ENCODE peak calls at places on chromosomes 4 and X, in eight cellular contexts. One of them, this sample, is unnamed.

GRCh38 chrX:12308420-12308819 is 170.1 kb downstream of the FRMPD4 start:
- DNase-seq in endothelial cell of umbilical vein: no peak
- DNase-seq in GM12878: no peak
- DNase-seq in fibroblast of lung: no peak
- DNase-seq in sigmoid colon: peak; percentile 77
- DNase-seq in A549: no peak
- DNase-seq in brain microvascular endothelial cell: no peak
- DNase-seq in IMR-90: no peak
- DNase-seq in this sample: no peak

GRCh38 chr4:98601719-98602118 is 56.7 kb downstream of the TSPAN5 start:
- DNase-seq in brain microvascular endothelial cell: peak; percentile 48
- DNase-seq in sigmoid colon: no peak
- DNase-seq in endothelial cell of umbilical vein: peak; percentile 29
- DNase-seq in fibroblast of lung: no peak
- DNase-seq in A549: no peak
- DNase-seq in IMR-90: no peak
- DNase-seq in GM12878: no peak
- DNase-seq in this sample: peak; percentile 42

GRCh38 chr4:71713611-71714203 is 70.2 kb downstream of the GC start:
- DNase-seq in fibroblast of lung: peak; percentile 52
- DNase-seq in brain microvascular endothelial cell: no peak
- DNase-seq in sigmoid colon: no peak
- DNase-seq in endothelial cell of umbilical vein: peak; percentile 45
- DNase-seq in A549: no peak
- DNase-seq in IMR-90: peak; percentile 77
- DNase-seq in GM12878: no peak
- DNase-seq in this sample: peak; percentile 38

GRCh38 chrX:41558531-41558930 is 111.4 kb downstream of the NYX start:
- DNase-seq in brain microvascular endothelial cell: no peak
- DNase-seq in IMR-90: peak; percentile 47
- DNase-seq in A549: peak; percentile 14
- DNase-seq in endothelial cell of umbilical vein: peak; percentile 34
- DNase-seq in GM12878: no peak
- DNase-seq in fibroblast of lung: no peak
- DNase-seq in sigmoid colon: no peak
- DNase-seq in this sample: no peak

GRCh38 chr4:25783943-25784342 is 78.8 kb downstream of the SEL1L3 start:
- DNase-seq in sigmoid colon: no peak
- DNase-seq in IMR-90: no peak
- DNase-seq in A549: no peak
- DNase-seq in brain microvascular endothelial cell: no peak
- DNase-seq in GM12878: no peak
- DNase-seq in fibroblast of lung: no peak
- DNase-seq in endothelial cell of umbilical vein: no peak
- DNase-seq in this sample: no peak

GRCh38 chrX:120140293-120140981 is 18.0 kb upstream of the RHOXF2 start:
- DNase-seq in IMR-90: no peak
- DNase-seq in GM12878: no peak
- DNase-seq in endothelial cell of umbilical vein: no peak
- DNase-seq in fibroblast of lung: no peak
- DNase-seq in A549: no peak
- DNase-seq in brain microvascular endothelial cell: no peak
- DNase-seq in sigmoid colon: no peak
- DNase-seq in this sample: no peak

GRCh38 chr4:84966382-84967291 is at the start of gene WDFY3:
- DNase-seq in endothelial cell of umbilical vein: peak; percentile 85
- DNase-seq in GM12878: no peak
- DNase-seq in brain microvascular endothelial cell: peak; percentile 89
- DNase-seq in sigmoid colon: peak; percentile 94
- DNase-seq in A549: peak; percentile 82
- DNase-seq in fibroblast of lung: peak; percentile 89
- DNase-seq in IMR-90: peak; percentile 89
- DNase-seq in this sample: peak; percentile 80

GRCh38 chr4:150136481-150136880 is 58.2 kb downstream of the DCLK2 start:
- DNase-seq in GM12878: no peak
- DNase-seq in A549: no peak
- DNase-seq in brain microvascular endothelial cell: peak; percentile 55
- DNase-seq in IMR-90: peak; percentile 76
- DNase-seq in fibroblast of lung: peak; percentile 86
- DNase-seq in endothelial cell of umbilical vein: no peak
- DNase-seq in sigmoid colon: no peak
- DNase-seq in this sample: peak; percentile 85

GRCh38 chrX:41870719-41871151 is 52.6 kb downstream of the CASK start:
- DNase-seq in A549: no peak
- DNase-seq in sigmoid colon: no peak
- DNase-seq in IMR-90: no peak
- DNase-seq in endothelial cell of umbilical vein: no peak
- DNase-seq in brain microvascular endothelial cell: no peak
- DNase-seq in GM12878: no peak
- DNase-seq in fibroblast of lung: no peak
- DNase-seq in this sample: no peak

GRCh38 chr4:144174401-144175067 is 34.0 kb upstream of the GYPA start:
- DNase-seq in IMR-90: peak; percentile 59
- DNase-seq in sigmoid colon: no peak
- DNase-seq in endothelial cell of umbilical vein: peak; percentile 77
- DNase-seq in fibroblast of lung: peak; percentile 58
- DNase-seq in GM12878: peak; percentile 16
- DNase-seq in brain microvascular endothelial cell: peak; percentile 49
- DNase-seq in A549: peak; percentile 1
- DNase-seq in this sample: peak; percentile 43

GRCh38 chr4:90641856-90642599 is 514.8 kb downstream of the CCSER1 start:
- DNase-seq in brain microvascular endothelial cell: no peak
- DNase-seq in A549: no peak
- DNase-seq in GM12878: no peak
- DNase-seq in fibroblast of lung: no peak
- DNase-seq in sigmoid colon: no peak
- DNase-seq in endothelial cell of umbilical vein: no peak
- DNase-seq in IMR-90: no peak
- DNase-seq in this sample: no peak

GRCh38 chr4:61202638-61203495 is 2.7 kb downstream of the ADGRL3 start:
- DNase-seq in fibroblast of lung: peak; percentile 11
- DNase-seq in IMR-90: no peak
- DNase-seq in sigmoid colon: no peak
- DNase-seq in endothelial cell of umbilical vein: no peak
- DNase-seq in A549: no peak
- DNase-seq in GM12878: no peak
- DNase-seq in brain microvascular endothelial cell: peak; percentile 37
- DNase-seq in this sample: no peak

GRCh38 chrX:71872542-71873458 is 37.8 kb upstream of the NHSL2 start:
- DNase-seq in sigmoid colon: no peak
- DNase-seq in fibroblast of lung: no peak
- DNase-seq in brain microvascular endothelial cell: no peak
- DNase-seq in GM12878: no peak
- DNase-seq in IMR-90: no peak
- DNase-seq in A549: no peak
- DNase-seq in endothelial cell of umbilical vein: no peak
- DNase-seq in this sample: no peak

GRCh38 chr4:123417813-123418212 is 21.2 kb downstream of the SPRY1 start:
- DNase-seq in sigmoid colon: no peak
- DNase-seq in endothelial cell of umbilical vein: no peak
- DNase-seq in fibroblast of lung: no peak
- DNase-seq in GM12878: no peak
- DNase-seq in brain microvascular endothelial cell: no peak
- DNase-seq in A549: no peak
- DNase-seq in IMR-90: no peak
- DNase-seq in this sample: no peak

DNA sequence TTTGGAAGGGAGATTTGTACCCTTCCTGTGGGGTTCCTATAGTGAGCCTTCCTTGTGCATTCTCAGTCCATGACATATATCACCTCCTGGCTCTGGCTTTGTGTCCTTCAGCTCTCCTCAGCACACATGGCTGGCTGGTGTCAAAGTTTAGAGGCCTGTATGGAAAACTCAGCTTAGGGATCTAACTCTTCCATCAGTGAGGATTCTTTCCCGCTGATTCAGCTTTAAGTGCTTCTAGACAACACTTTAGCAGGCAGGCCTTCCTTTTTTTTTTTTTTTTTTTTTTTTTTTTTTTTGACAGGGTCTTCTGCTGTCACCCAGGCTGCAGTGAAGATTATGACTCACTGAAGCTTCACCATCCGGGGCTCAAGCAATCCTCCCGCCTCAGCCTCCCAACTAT is 84.2 kb downstream of the NPNT start:
- DNase-seq in fibroblast of lung: peak; percentile 23
- DNase-seq in brain microvascular endothelial cell: no peak
- DNase-seq in IMR-90: no peak
- DNase-seq in A549: no peak
- DNase-seq in GM12878: no peak
- DNase-seq in endothelial cell of umbilical vein: no peak
- DNase-seq in sigmoid colon: no peak
- DNase-seq in this sample: no peak
- H3K27ac ChIP-seq in fibroblast of lung: peak overlapping the region; percentile 56
- H3K27ac ChIP-seq in brain microvascular endothelial cell: no peak overlapping the region
- H3K27ac ChIP-seq in IMR-90: no peak overlapping the region
- H3K27ac ChIP-seq in A549: no peak overlapping the region
- H3K27ac ChIP-seq in GM12878: no peak overlapping the region
- H3K27ac ChIP-seq in endothelial cell of umbilical vein: no peak overlapping the region
- H3K27ac ChIP-seq in sigmoid colon: no peak overlapping the region
- H3K27ac ChIP-seq in this sample: no peak overlapping the region

DNA sequence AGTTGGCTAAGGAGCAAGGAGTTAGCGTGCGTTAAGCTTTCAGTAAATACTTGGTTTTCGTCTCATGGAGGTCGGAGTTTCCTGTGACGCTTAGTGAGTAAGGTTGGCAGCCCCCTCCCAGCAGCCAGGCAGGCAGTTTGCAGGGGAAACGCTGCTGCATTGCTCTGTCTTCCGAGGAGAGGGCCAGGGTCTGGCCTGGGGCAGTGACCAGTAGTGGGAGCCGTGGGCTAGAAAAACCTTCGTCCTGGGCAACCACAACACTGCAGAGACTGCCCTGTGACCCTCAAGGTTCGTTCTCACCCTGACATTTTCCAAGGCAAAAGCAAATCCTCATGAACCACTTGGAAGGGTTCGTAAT is 432 bp downstream of the TMEM175 start:
- DNase-seq in endothelial cell of umbilical vein: no peak
- DNase-seq in sigmoid colon: no peak
- DNase-seq in GM12878: no peak
- DNase-seq in brain microvascular endothelial cell: no peak
- DNase-seq in A549: no peak
- DNase-seq in IMR-90: peak; percentile 23
- DNase-seq in fibroblast of lung: no peak
- DNase-seq in this sample: peak; percentile 32
- TF ChIP-seq CTCF in endothelial cell of umbilical vein: no peak
- TF ChIP-seq CTCF in sigmoid colon: no peak
- TF ChIP-seq CTCF in GM12878: no peak
- TF ChIP-seq CTCF in brain microvascular endothelial cell: peak; percentile 42
- TF ChIP-seq CTCF in A549: no peak
- TF ChIP-seq CTCF in IMR-90: peak; percentile 2
- TF ChIP-seq CTCF in fibroblast of lung: no peak
- TF ChIP-seq CTCF in this sample: no peak

GRCh38 chrX:14010566-14010965 is 19.1 kb downstream of the GEMIN8 start:
- DNase-seq in A549: no peak
- DNase-seq in brain microvascular endothelial cell: no peak
- DNase-seq in IMR-90: no peak
- DNase-seq in sigmoid colon: no peak
- DNase-seq in fibroblast of lung: peak; percentile 8
- DNase-seq in GM12878: no peak
- DNase-seq in endothelial cell of umbilical vein: no peak
- DNase-seq in this sample: no peak
- H3K27ac ChIP-seq in A549: no peak overlapping the region
- H3K27ac ChIP-seq in brain microvascular endothelial cell: no peak overlapping the region
- H3K27ac ChIP-seq in IMR-90: no peak overlapping the region
- H3K27ac ChIP-seq in sigmoid colon: no peak overlapping the region
- H3K27ac ChIP-seq in fibroblast of lung: no peak overlapping the region
- H3K27ac ChIP-seq in GM12878: no peak overlapping the region
- H3K27ac ChIP-seq in endothelial cell of umbilical vein: no peak overlapping the region
- H3K27ac ChIP-seq in this sample: no peak overlapping the region

DNA sequence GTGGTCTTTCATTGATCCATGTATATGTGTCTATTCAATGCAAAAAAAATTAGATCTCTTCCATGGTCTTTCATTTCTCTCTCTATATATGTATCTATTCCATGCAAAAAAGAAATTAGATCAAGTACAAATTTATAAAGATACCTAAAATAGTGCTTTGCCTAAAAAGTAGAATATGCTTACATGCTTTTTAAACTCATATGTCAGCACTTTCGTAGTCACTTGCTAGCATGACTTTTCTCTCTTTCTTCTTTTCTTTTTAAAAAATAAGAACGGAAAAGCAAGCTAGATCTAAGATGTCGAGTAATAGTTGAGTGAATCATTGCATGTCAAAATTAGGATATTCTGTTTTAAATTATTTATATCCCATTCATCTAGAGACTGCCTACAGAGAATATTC is 50.9 kb downstream of the PKD2 start:
- DNase-seq in GM12878: no peak
- DNase-seq in sigmoid colon: no peak
- DNase-seq in endothelial cell of umbilical vein: no peak
- DNase-seq in IMR-90: no peak
- DNase-seq in brain microvascular endothelial cell: no peak
- DNase-seq in A549: no peak
- DNase-seq in fibroblast of lung: no peak
- DNase-seq in this sample: no peak
- TF ChIP-seq CTCF in GM12878: no peak
- TF ChIP-seq CTCF in sigmoid colon: no peak
- TF ChIP-seq CTCF in endothelial cell of umbilical vein: no peak
- TF ChIP-seq CTCF in IMR-90: no peak
- TF ChIP-seq CTCF in brain microvascular endothelial cell: no peak
- TF ChIP-seq CTCF in A549: no peak
- TF ChIP-seq CTCF in fibroblast of lung: no peak
- TF ChIP-seq CTCF in this sample: no peak

DNA sequence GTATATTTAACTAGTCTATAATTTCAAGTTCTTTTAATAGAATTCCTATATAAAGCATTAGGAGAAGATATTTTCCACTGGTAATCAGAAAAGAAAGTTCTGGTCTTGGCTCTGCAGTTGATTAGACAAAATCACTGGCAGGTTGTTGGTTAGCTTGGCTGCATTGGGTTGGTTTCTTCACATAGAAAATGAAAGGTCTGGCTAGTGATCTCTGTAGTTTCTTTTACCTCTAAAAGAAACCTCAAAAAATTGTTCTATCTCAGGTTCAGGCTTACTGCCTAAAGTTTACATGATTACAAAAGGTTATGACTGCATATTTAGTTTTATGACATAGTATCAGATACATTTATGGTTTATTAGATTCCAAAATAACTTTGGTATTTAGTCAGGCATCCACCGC is 95.8 kb upstream of the NAP1L5 start:
- DNase-seq in A549: no peak
- DNase-seq in sigmoid colon: no peak
- DNase-seq in IMR-90: no peak
- DNase-seq in brain microvascular endothelial cell: no peak
- DNase-seq in fibroblast of lung: no peak
- DNase-seq in endothelial cell of umbilical vein: no peak
- DNase-seq in GM12878: no peak
- DNase-seq in this sample: no peak
- H3K27ac ChIP-seq in A549: no peak overlapping the region
- H3K27ac ChIP-seq in sigmoid colon: peak overlapping the region; percentile 72
- H3K27ac ChIP-seq in IMR-90: no peak overlapping the region
- H3K27ac ChIP-seq in brain microvascular endothelial cell: no peak overlapping the region
- H3K27ac ChIP-seq in fibroblast of lung: no peak overlapping the region
- H3K27ac ChIP-seq in endothelial cell of umbilical vein: no peak overlapping the region
- H3K27ac ChIP-seq in GM12878: no peak overlapping the region
- H3K27ac ChIP-seq in this sample: no peak overlapping the region